ENCODE peak calls at places on chromosome 2, in four cellular contexts. R is H1, Q is OCI-LY7, M is colonic mucosa. V is an unnamed sample. For H3K4me1, the result is how much of the 10 kb centered on the place peaks cover.

GRCh38 chr2:202035089-202035940 is 1.7 kb downstream of the FZD7 start:
- DNase-seq in R (peak), Q (no peak), M (peak), V (peak)

GRCh38 chr2:127857494-127857818 is 499 bp downstream of the POLR2D start:
- DNase-seq in R (no peak), Q (peak), M (peak), V (no peak)

GRCh38 chr2:200966770-200967169 is 3.3 kb upstream of the ORC2 start:
- DNase-seq in R (no peak), Q (no peak), M (no peak), V (no peak)

GRCh38 chr2:83112863-83113262 is 1346.2 kb downstream of the SUCLG1 start:
- DNase-seq in R (no peak), Q (no peak), M (no peak), V (no peak)

GRCh38 chr2:101754613-101755012 is 57.1 kb downstream of the MAP4K4 start:
- DNase-seq in R (no peak), Q (no peak), M (no peak), V (no peak)

GRCh38 chr2:39494784-39495251 is 57.7 kb upstream of the MAP4K3 start:
- DNase-seq in R (no peak), Q (no peak), M (no peak), V (no peak)

GRCh38 chr2:64288321-64288931 is 144.2 kb upstream of the PELI1 start:
- DNase-seq in R (no peak), Q (no peak), M (no peak), V (no peak)

GRCh38 chr2:160209457-160209856 is 9.4 kb upstream of the ITGB6 start:
- DNase-seq in R (no peak), Q (no peak), M (no peak), V (no peak)

GRCh38 chr2:111678651-111679050 is 205.3 kb downstream of the ANAPC1 start:
- DNase-seq in R (no peak), Q (no peak), M (no peak), V (no peak)

GRCh38 chr2:8303322-8303832 is 378.5 kb upstream of the ID2 start:
- DNase-seq in R (no peak), Q (peak), M (peak), V (no peak)

GRCh38 chr2:189700681-189701080 is 26.2 kb downstream of the ANKAR start:
- DNase-seq in R (no peak), Q (no peak), M (no peak), V (no peak)

GRCh38 chr2:98708396-98709186 is 22.3 kb downstream of the MGAT4A start:
- DNase-seq in R (no peak), Q (no peak), M (no peak), V (no peak)

GRCh38 chr2:60000681-60001080 is 552.8 kb downstream of the BCL11A start:
- DNase-seq in R (no peak), Q (no peak), M (no peak), V (no peak)

GRCh38 chr2:171225302-171225980 is 64.7 kb upstream of the TLK1 start:
- DNase-seq in R (no peak), Q (no peak), M (no peak), V (no peak)

GRCh38 chr2:96798733-96799622 is 17.1 kb upstream of the CNNM3 start:
- DNase-seq in R (no peak), Q (no peak), M (no peak), V (no peak)

GRCh38 chr2:96800061-96800761 is 15.9 kb upstream of the CNNM3 start:
- DNase-seq in R (no peak), Q (no peak), M (no peak), V (no peak)

GRCh38 chr2:96795076-96795475 is 21.0 kb upstream of the CNNM3 start:
- DNase-seq in R (no peak), Q (no peak), M (no peak), V (peak)

GRCh38 chr2:96799623-96799935 is 16.5 kb upstream of the CNNM3 start:
- DNase-seq in R (no peak), Q (no peak), M (no peak), V (no peak)

DNA sequence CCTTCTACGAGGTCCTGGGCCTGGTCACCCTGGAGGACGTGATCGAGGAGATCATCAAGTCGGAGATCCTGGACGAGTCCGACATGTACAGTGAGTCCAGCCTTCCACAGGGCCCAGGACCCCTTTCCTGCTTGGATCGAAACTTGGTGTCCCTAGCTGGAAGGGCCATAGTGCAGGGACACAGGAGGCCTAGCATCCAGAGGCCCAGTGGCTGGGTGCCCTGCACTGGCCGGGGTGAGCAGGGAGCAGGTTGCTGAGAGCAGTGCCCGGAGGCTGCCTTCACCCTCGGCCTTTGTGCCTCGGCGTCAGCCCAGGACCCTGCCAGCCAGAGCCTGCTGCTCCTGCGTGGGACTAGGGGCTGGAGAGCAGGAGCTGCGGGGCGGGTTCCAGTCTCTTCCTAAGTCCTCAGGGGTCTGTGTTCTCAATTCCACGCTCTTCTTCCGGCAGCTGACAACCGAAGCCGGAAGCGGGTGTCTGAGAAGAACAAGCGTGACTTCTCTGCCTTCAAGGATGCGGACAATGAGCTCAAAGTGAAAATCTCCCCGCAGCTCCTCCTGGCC is 18.9 kb upstream of the CNNM3 start:
- DNase-seq in R (no peak), Q (no peak), M (no peak), V (no peak)
- TF ChIP-seq CTCF in R (no peak), Q (no peak), M (no peak), V (no peak)

GRCh38 chr2:105777071-105777482 is 32.4 kb downstream of the NCK2 start:
- DNase-seq in R (no peak), Q (peak), M (no peak), V (no peak)

GRCh38 chr2:105776560-105776928 is 31.8 kb downstream of the NCK2 start:
- DNase-seq in R (no peak), Q (no peak), M (no peak), V (no peak)

GRCh38 chr2:105777506-105778343 is 33.0 kb downstream of the NCK2 start:
- DNase-seq in R (no peak), Q (no peak), M (no peak), V (peak)

GRCh38 chr2:105779394-105779793 is 34.7 kb downstream of the NCK2 start:
- DNase-seq in R (no peak), Q (no peak), M (no peak), V (peak)

GRCh38 chr2:105778344-105778607 is 33.6 kb downstream of the NCK2 start:
- DNase-seq in R (no peak), Q (no peak), M (no peak), V (no peak)
- H3K4me1 ChIP-seq in R (under half), Q (under half), M (under half), V (under half)

DNA sequence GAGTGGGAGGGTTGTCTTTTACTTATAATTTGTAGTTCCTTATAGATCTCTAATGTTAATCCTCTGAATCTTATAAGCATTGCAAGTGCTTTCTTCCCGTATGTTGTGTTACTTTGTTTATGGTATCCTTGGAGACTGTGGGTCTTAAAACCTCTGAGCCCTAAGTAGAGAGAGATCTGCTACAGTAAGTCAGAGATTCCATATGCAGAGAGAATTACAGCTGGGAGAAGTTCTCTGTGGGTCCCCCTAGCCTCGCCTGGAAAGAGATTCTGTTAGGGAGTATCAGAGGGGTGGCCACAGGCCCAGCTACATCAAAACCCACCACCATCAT is 93.9 kb downstream of the RTN4 start:
- DNase-seq in R (no peak), Q (no peak), M (no peak), V (no peak)
- H3K27ac ChIP-seq in R (no peak), Q (no peak), M (no peak), V (no peak)

DNA sequence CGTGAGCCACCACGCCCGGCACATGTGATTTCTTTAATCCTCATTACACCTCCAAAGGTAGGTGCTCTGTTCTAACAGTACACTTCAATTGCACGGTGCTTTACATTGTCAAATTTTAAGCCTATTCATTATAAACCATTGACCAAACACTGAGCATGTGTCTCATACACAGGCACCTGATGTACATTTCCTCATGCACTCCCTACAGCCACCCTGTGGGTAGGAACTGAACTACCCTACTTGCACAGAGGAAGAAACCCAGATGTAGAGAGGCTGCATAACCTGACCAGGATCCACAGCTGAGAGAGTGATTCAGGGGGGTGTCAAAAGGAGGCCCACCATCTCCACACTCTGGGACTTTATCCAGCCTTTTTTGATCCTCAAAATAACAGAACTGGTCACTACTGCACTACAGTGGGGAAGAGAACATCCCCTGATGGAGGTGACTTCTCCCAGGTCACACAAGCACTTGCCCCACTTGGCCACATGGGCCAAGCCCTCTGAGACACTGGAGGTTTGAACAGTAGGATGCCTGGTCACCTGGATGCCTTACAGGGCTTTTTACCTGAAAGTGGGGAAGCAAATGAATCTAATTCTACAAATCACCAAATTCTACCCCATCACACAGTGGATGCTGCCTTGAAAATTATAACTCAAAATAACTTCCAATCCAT is 6.9 kb upstream of the DPYSL5 start:
- DNase-seq in R (no peak), Q (peak), M (no peak), V (no peak)
- TF ChIP-seq CTCF in R (no peak), Q (peak), M (no peak), V (peak)

GRCh38 chr2:20565101-20565622 is 85.7 kb downstream of the HS1BP3 start:
- DNase-seq in R (no peak), Q (no peak), M (no peak), V (peak)

GRCh38 chr2:20567926-20568179 is 83.0 kb downstream of the HS1BP3 start:
- DNase-seq in R (no peak), Q (no peak), M (no peak), V (no peak)

GRCh38 chr2:20568501-20569463 is 82.1 kb downstream of the HS1BP3 start:
- DNase-seq in R (no peak), Q (no peak), M (no peak), V (no peak)

GRCh38 chr2:20565623-20566236 is 85.2 kb downstream of the HS1BP3 start:
- DNase-seq in R (no peak), Q (no peak), M (no peak), V (peak)

DNA sequence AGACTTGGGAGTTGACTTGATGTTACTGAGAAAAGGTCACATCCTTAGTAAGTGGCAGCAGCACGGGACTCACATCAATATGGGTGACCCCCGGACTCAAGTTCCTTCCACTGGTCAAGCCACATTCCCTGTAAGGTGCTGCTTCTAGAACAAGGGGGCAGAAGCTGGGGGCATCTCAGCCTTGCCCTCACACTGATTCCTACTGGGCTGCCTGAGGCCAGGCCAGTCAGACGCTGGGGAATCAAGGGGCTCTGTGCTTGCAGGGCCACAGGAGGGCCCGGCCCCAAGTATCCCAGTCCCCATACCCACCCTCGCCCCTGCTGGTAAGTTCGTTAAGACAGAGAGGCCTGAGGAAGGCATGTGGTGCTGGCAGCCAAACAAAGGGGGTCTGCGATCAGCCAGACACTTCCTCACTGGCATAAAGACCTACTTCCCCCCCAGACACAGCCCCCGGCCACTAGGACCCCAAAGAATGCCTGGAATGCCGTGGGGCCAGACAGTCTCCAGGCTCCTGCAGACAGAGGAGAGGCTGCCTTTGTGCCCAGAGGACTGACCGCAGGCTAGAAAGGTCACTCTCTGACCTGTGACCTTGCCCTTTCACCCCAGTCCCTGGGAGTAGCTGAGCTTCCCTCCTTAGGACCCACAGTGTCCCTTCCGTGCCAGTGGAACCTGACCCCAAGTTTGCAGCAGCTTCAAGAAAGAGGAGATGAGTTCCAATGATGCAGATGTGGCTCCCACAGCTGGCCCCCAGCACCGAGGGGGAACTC is 83.6 kb downstream of the HS1BP3 start:
- DNase-seq in R (peak), Q (no peak), M (no peak), V (peak)
- H3K4me1 ChIP-seq in R (under half), Q (under half), M (under half), V (under half)

DNA sequence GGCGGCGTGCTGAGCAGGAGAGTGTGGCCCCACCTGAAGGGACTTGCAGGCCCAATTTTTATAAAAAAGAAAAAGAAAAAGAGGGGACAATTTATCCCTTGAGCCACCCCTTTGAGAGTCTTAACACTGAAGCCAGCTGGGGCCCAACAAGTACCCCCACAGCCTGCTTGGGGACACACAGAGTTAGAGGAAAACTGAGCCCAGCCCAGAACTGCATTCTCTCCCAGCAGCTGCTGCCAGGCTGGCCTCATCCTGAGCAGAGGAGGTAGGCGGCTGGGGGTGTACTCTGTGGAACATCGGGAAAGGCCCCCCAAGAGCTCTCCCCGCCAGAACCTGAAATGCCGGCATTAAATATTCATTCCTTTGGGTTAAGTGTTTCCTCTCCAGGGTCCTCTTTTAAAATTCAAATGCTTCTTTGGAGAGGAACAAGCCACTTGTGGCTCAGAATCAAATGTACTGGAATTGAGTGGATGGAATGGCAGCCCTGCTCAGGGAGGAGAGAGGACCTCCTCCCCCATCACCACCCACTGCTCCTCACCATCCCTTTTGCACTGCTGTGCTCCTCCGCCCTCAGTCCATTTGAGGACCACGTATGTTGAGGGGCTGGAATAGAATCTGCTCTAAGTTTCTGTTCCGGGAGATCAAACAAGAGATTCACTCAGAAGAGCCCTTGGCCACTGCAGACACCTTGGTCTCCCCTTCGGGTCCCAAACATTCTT is 45.6 kb downstream of the C1QL2 start:
- DNase-seq in R (no peak), Q (no peak), M (no peak), V (no peak)
- H3K27ac ChIP-seq in R (no peak), Q (no peak), M (no peak), V (no peak)

GRCh38 chr2:205633994-205634393 is 48.3 kb upstream of the NRP2 start:
- DNase-seq in R (no peak), Q (no peak), M (no peak), V (no peak)

GRCh38 chr2:205627085-205627484 is 55.2 kb upstream of the NRP2 start:
- DNase-seq in R (no peak), Q (no peak), M (no peak), V (no peak)

GRCh38 chr2:205629021-205629817 is 53.1 kb upstream of the NRP2 start:
- DNase-seq in R (no peak), Q (no peak), M (no peak), V (no peak)
- TF ChIP-seq CTCF in R (no peak), Q (no peak), M (no peak), V (no peak)

GRCh38 chr2:149741646-149742045 is 154.1 kb upstream of the MMADHC start:
- DNase-seq in R (no peak), Q (no peak), M (no peak), V (no peak)

GRCh38 chr2:149745396-149745925 is 157.9 kb upstream of the MMADHC start:
- DNase-seq in R (no peak), Q (no peak), M (no peak), V (no peak)

GRCh38 chr2:149747456-149747855 is 159.9 kb upstream of the MMADHC start:
- DNase-seq in R (no peak), Q (no peak), M (no peak), V (no peak)

GRCh38 chr2:149743842-149744468 is 156.4 kb upstream of the MMADHC start:
- DNase-seq in R (no peak), Q (no peak), M (no peak), V (no peak)

GRCh38 chr2:149744845-149745244 is 157.3 kb upstream of the MMADHC start:
- DNase-seq in R (no peak), Q (no peak), M (no peak), V (no peak)
- H3K4me1 ChIP-seq in R (under half), Q (under half), M (under half), V (under half)